ENCODE peak calls at places on chromosomes 13 and 19, in ten cellular contexts. J is AG09309; B is lower leg skin; O is IMR-90; Z is BJ; A is AG04449; N is GM12878; L is fibroblast of mammary gland; C is brain microvascular endothelial cell; D is CD4-positive, CD25-positive, alpha-beta regulatory T cell. I is an unnamed sample.

GRCh38 chr13:112956516-112957294 is 12.3 kb upstream of the MCF2L start:
- DNase-seq in J (no peak), B (no peak), O (no peak), Z (no peak), A (no peak), N (no peak), L (no peak), C (no peak), D (no peak), I (no peak)

GRCh38 chr19:46202872-46203860 is 26.4 kb upstream of the IGFL1 start:
- DNase-seq in J (no peak), B (no peak), O (no peak), Z (no peak), A (no peak), N (no peak), L (no peak), C (no peak), D (no peak), I (no peak)

GRCh38 chr19:4097501-4097900 is 26.4 kb downstream of the MAP2K2 start:
- DNase-seq in J (no peak), B (no peak), O (no peak), Z (no peak), A (no peak), N (no peak), L (no peak), C (no peak), D (no peak), I (no peak)

GRCh38 chr19:13363954-13364353 is 142.3 kb downstream of the CACNA1A start:
- DNase-seq in J (no peak), B (no peak), O (no peak), Z (no peak), A (no peak), N (no peak), L (no peak), C (no peak), D (no peak), I (no peak)

GRCh38 chr13:113573065-113573464 is 11.5 kb upstream of the TFDP1 start:
- DNase-seq in J (no peak), B (no peak), O (no peak), Z (no peak), A (no peak), N (no peak), L (no peak), C (no peak), D (no peak), I (no peak)

GRCh38 chr13:33496336-33496735 is 210.8 kb upstream of the STARD13 start:
- DNase-seq in J (no peak), B (no peak), O (no peak), Z (no peak), A (no peak), N (no peak), L (no peak), C (no peak), D (no peak), I (no peak)

GRCh38 chr19:7869910-7870511 is 4.2 kb downstream of the PRR36 start:
- DNase-seq in J (no peak), B (no peak), O (peak; percentile 8), Z (no peak), A (no peak), N (no peak), L (peak; percentile 21), C (no peak), D (no peak), I (no peak)

GRCh38 chr13:31328549-31329229 is 128.9 kb downstream of the B3GLCT start:
- DNase-seq in J (no peak), B (no peak), O (peak; percentile 14), Z (no peak), A (no peak), N (no peak), L (peak; percentile 51), C (peak; percentile 4), D (no peak), I (peak; percentile 23)

GRCh38 chr19:47707135-47707925 is 5.9 kb upstream of the EHD2 start:
- DNase-seq in J (no peak), B (peak; percentile 93), O (peak; percentile 75), Z (no peak), A (no peak), N (peak; percentile 21), L (peak; percentile 82), C (peak; percentile 66), D (peak; percentile 66), I (no peak)

GRCh38 chr19:50909240-50910070 is 1.7 kb downstream of the KLK4 start:
- DNase-seq in J (no peak), B (no peak), O (no peak), Z (no peak), A (no peak), N (no peak), L (peak; percentile 44), C (peak; percentile 43), D (no peak), I (no peak)

GRCh38 chr13:38688674-38689073 is 1.8 kb downstream of the FREM2 start:
- DNase-seq in J (no peak), B (no peak), O (no peak), Z (no peak), A (no peak), N (no peak), L (no peak), C (no peak), D (no peak), I (no peak)

GRCh38 chr13:109737606-109738005 is 48.8 kb downstream of the IRS2 start:
- DNase-seq in J (no peak), B (no peak), O (peak; percentile 65), Z (no peak), A (no peak), N (no peak), L (peak; percentile 72), C (no peak), D (no peak), I (peak; percentile 38)

GRCh38 chr13:32086791-32087441 is 55.3 kb downstream of the FRY start:
- DNase-seq in J (no peak), B (no peak), O (no peak), Z (no peak), A (no peak), N (no peak), L (peak; percentile 24), C (no peak), D (no peak), I (no peak)

GRCh38 chr13:66162470-66162869 is 1067.7 kb downstream of the PCDH9 start:
- DNase-seq in J (no peak), B (no peak), O (no peak), Z (no peak), A (no peak), N (no peak), L (no peak), C (no peak), D (no peak), I (no peak)

GRCh38 chr13:89455741-89456140 is 1784.6 kb downstream of the SLITRK5 start:
- DNase-seq in J (no peak), B (no peak), O (no peak), Z (no peak), A (no peak), N (no peak), L (peak; percentile 3), C (no peak), D (no peak), I (no peak)

DNA sequence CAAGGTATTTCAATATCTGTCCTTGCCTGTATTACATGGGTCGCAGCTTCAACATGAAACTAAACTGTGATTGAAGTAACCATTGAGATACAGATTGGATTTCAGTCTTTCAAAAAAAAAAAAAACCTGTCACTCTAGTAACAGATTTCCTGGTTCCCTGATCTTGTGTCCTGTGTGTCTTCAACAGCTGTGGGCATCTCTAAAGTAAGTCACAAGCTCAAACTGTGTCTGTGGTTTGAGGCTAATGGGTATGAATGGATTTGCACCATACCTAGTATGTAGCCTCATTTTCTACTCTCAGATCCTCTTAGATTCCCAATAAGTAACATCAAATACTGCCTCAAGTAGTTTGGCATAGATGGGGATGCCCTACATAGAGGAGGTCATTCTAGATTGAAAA is 300.1 kb downstream of the COG6 start:
- DNase-seq in J (no peak), B (no peak), O (no peak), Z (no peak), A (no peak), N (no peak), L (no peak), C (no peak), D (no peak), I (no peak)
- H3K4me3 ChIP-seq in J (no peak overlapping the region), B (no peak overlapping the region), O (no peak overlapping the region), Z (no peak overlapping the region), A (no peak overlapping the region), N (no peak overlapping the region), L (no peak overlapping the region), C (no peak overlapping the region), D (no peak overlapping the region), I (no peak overlapping the region)

GRCh38 chr13:30292325-30292724 is 15.0 kb downstream of the KATNAL1 start:
- DNase-seq in J (no peak), B (no peak), O (no peak), Z (no peak), A (no peak), N (no peak), L (no peak), C (no peak), D (no peak), I (no peak)
- H3K4me3 ChIP-seq in J (no peak overlapping the region), B (no peak overlapping the region), O (no peak overlapping the region), Z (no peak overlapping the region), A (no peak overlapping the region), N (no peak overlapping the region), L (no peak overlapping the region), C (no peak overlapping the region), D (no peak overlapping the region), I (no peak overlapping the region)

GRCh38 chr19:43353606-43354304 is at the start of gene CD177:
- DNase-seq in J (no peak), B (no peak), O (no peak), Z (no peak), A (no peak), N (no peak), L (no peak), C (no peak), D (no peak), I (no peak)

GRCh38 chr19:43351998-43352746 is 1.3 kb upstream of the CD177 start:
- DNase-seq in J (no peak), B (no peak), O (no peak), Z (no peak), A (no peak), N (no peak), L (no peak), C (no peak), D (no peak), I (no peak)

GRCh38 chr19:43354305-43354627 is 780 bp downstream of the CD177 start:
- DNase-seq in J (no peak), B (no peak), O (no peak), Z (no peak), A (no peak), N (no peak), L (no peak), C (no peak), D (no peak), I (no peak)
- H3K4me3 ChIP-seq in J (no peak overlapping the region), B (no peak overlapping the region), O (no peak overlapping the region), Z (no peak overlapping the region), A (no peak overlapping the region), N (no peak overlapping the region), L (no peak overlapping the region), C (no peak overlapping the region), D (no peak overlapping the region), I (no peak overlapping the region)

DNA sequence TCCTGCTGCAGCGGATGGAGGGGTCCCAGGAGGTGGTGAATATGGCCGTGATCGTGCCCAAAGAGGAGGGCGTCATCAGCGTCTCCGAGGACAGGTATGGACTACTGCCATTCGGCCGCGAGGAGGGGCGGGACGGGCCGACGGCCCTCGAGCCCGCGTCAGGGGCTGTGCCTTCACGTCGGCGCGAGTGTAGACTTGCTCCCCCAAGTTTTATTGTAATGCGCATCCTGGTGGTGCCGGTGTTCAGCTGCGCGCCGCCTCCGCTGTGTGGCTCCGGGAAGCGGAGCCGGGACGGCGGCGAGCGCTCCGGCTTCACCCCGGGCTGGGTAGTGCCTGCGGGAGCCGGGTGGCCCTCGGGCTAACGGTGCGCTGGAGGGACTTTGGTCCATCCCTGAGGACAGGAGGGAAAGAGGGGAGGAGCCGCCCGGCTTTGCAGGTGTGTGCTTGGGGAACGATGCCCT is 499 bp downstream of the WDFY2 start:
- DNase-seq in J (no peak), B (no peak), O (peak; percentile 37), Z (no peak), A (no peak), N (no peak), L (peak; percentile 40), C (peak; percentile 33), D (no peak), I (no peak)
- H3K4me3 ChIP-seq in J (peak overlapping the region; percentile 68), B (peak overlapping the region; percentile 99), O (peak overlapping the region; percentile 97), Z (peak overlapping the region; percentile 89), A (peak overlapping the region; percentile 92), N (peak overlapping the region; percentile 95), L (peak overlapping the region; percentile 96), C (peak overlapping the region; percentile 90), D (peak overlapping the region; percentile 93), I (peak overlapping the region; percentile 71)

I was measured in skeletal muscle cell.